ENCODE peak calls at places on chromosomes 12 and 14, in five cellular contexts. Y is tibial artery, O is A549, W is RWPE1, E is Panc1. T is an unnamed sample.

GRCh38 chr12:68665016-68665569 is 21.7 kb upstream of the NUP107 start:
- DNase-seq in Y (no peak), E (no peak), W (peak; percentile 4), O (no peak), T (no peak)

GRCh38 chr12:64236549-64236948 is 14.5 kb upstream of the KICS2 start:
- DNase-seq in W (no peak), E (no peak), Y (no peak), O (no peak), T (no peak)

GRCh38 chr12:67525500-67525884 is 123.1 kb upstream of the DYRK2 start:
- DNase-seq in O (no peak), W (no peak), Y (no peak), E (no peak), T (no peak)

GRCh38 chr14:100692256-100692655 is 34.4 kb upstream of the DLK1 start:
- DNase-seq in Y (no peak), O (no peak), E (no peak), W (no peak), T (no peak)

GRCh38 chr14:94045101-94045500 is 19.0 kb downstream of the OTUB2 start:
- DNase-seq in W (no peak), Y (no peak), E (no peak), O (no peak), T (no peak)

GRCh38 chr12:24398605-24399004 is 449.1 kb upstream of the SOX5 start:
- DNase-seq in O (no peak), E (no peak), Y (no peak), W (no peak), T (no peak)

GRCh38 chr12:32515137-32515860 is 115.9 kb downstream of the FGD4 start:
- DNase-seq in O (no peak), Y (no peak), W (no peak), E (no peak), T (no peak)

GRCh38 chr14:22460461-22461195 is 128.4 kb downstream of the DAD1 start:
- DNase-seq in W (no peak), E (no peak), O (no peak), Y (no peak), T (no peak)

GRCh38 chr12:67758119-67758873 is 109.8 kb downstream of the DYRK2 start:
- DNase-seq in O (no peak), Y (no peak), E (no peak), W (no peak), T (no peak)

GRCh38 chr14:50831704-50832130 is 755 bp upstream of the NIN start:
- DNase-seq in W (no peak), Y (no peak), O (no peak), E (no peak), T (no peak)

GRCh38 chr14:50830932-50831703 is at the start of gene NIN:
- DNase-seq in O (peak; percentile 43), W (peak; percentile 79), Y (peak; percentile 86), E (no peak), T (peak; percentile 72)

GRCh38 chr14:50830044-50830931 is 674 bp downstream of the NIN start:
- DNase-seq in O (peak; percentile 9), W (peak; percentile 32), E (no peak), Y (peak; percentile 78), T (peak; percentile 82)

GRCh38 chr14:50828738-50829471 is 2.1 kb downstream of the NIN start:
- DNase-seq in Y (no peak), W (no peak), E (no peak), O (no peak), T (no peak)

GRCh38 chr14:50829472-50830043 is 1.4 kb downstream of the NIN start:
- DNase-seq in Y (no peak), W (no peak), O (no peak), E (no peak), T (no peak)
- H3K27ac ChIP-seq in Y (peak overlapping the region; percentile 88), W (peak overlapping the region; percentile 80), O (no peak overlapping the region), E (no peak overlapping the region), T (peak overlapping the region; percentile 79)

DNA sequence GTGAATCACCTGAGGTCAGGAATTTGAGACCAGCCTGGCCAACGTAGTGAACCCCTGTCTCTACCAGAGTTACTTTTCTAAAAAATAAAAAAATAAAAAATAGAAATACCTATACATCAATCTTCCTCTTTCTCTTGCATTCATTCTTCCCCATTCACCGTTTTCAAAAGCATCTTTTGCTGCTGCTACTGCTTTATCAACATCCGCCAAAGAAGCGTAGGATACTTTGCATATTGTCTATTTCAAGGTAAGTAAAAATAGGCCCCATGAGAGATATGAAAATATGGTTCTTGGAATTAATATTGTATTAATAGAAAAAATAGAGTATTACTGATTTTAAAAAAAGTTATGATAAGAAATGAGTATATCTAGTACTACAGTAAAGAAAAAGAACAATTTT is 32.3 kb downstream of the ALDH1L2 start:
- DNase-seq in O (no peak), E (no peak), Y (no peak), W (no peak), T (no peak)
- H3K27ac ChIP-seq in O (no peak overlapping the region), E (no peak overlapping the region), Y (no peak overlapping the region), W (no peak overlapping the region), T (no peak overlapping the region)

DNA sequence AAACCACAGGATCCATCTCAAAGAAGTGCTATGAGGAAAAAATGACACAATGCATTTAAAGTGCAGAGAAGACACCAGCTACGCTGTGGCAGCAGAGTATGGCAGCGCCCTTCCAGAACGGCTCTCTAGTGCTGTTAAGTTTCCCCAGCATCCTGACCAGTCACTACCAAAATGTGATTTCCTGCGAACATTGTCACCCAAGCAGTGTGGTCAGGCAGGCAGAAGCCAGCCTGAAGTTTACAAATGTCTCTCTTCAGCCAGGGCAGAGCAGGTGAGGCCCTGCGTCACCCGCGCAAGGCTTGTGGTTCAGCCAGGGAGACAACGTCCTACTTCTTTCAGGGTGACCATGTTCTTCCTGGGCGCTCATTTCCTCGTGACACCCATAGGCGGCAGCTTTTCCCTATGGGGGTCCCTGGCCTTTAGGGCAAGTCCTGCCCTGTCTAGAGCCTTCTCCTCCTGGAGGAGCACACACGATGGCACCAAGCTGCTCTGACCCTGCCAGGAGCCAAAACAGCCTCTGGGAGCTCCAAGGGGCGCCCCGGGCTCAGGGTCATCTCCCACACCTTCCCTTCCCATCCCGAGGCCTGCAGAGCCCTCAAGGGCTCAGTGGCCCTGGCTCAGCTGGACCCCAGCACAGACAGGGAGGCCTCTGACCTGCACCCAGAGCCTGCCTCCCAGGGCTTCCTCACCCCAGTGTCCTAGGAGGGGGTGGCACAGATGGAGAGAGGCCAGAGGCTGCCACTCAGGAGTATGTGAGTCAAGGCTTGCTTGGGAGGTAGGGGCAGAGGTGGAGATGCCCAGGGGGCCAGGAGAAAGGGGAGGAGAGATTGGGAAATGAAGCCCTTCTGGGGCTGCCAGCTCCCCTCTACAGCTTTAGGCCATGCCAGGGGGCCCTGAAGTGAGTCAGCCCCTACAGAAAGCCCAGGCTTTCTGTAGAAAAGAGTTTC is 41.9 kb downstream of the PSMA6 start:
- DNase-seq in W (no peak), E (no peak), Y (no peak), O (no peak), T (no peak)
- H3K27ac ChIP-seq in W (peak overlapping the region; percentile 97), E (peak overlapping the region; percentile 75), Y (peak overlapping the region; percentile 98), O (peak overlapping the region; percentile 97), T (no peak overlapping the region)

GRCh38 chr14:32524609-32525391 is 195.7 kb downstream of the AKAP6 start:
- DNase-seq in E (no peak), Y (no peak), W (no peak), O (no peak), T (no peak)
- H3K27ac ChIP-seq in E (no peak overlapping the region), Y (peak overlapping the region; percentile 42), W (no peak overlapping the region), O (no peak overlapping the region), T (peak overlapping the region; percentile 56)

GRCh38 chr14:72619071-72619710 is 274.7 kb downstream of the DPF3 start:
- DNase-seq in E (no peak), Y (no peak), W (no peak), O (no peak), T (no peak)
- H3K27ac ChIP-seq in E (no peak overlapping the region), Y (no peak overlapping the region), W (no peak overlapping the region), O (no peak overlapping the region), T (no peak overlapping the region)

GRCh38 chr14:68892961-68893360 is 86.1 kb downstream of the ACTN1 start:
- DNase-seq in O (no peak), Y (no peak), W (no peak), E (no peak), T (no peak)

GRCh38 chr14:68895304-68895703 is 83.8 kb downstream of the ACTN1 start:
- DNase-seq in Y (no peak), W (no peak), E (no peak), O (no peak), T (no peak)

GRCh38 chr14:68894802-68895201 is 84.3 kb downstream of the ACTN1 start:
- DNase-seq in O (no peak), E (no peak), W (no peak), Y (no peak), T (no peak)

GRCh38 chr14:68893566-68893965 is 85.5 kb downstream of the ACTN1 start:
- DNase-seq in O (no peak), E (no peak), W (no peak), Y (no peak), T (no peak)

DNA sequence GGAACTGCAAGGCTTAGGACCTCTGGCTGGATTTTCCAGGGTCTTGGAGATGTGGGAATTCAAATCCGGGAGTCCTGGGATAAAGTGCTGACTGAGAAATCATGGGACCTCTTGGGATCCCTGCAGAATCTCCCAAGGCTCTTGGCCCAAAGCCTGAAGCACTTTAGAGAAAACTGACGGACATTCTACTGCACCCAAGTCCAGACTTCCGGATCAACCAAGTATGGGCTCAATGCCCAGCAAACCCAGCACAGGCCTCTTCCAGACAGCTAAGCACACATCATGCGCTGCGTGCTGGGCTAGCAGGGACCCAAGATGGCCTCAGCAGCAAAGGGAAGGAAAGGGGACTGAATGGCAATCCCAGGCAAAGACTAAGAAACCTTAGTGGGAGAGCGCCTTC is 85.0 kb downstream of the ACTN1 start:
- DNase-seq in Y (peak; percentile 93), E (no peak), O (no peak), W (no peak), T (no peak)
- H3K27ac ChIP-seq in Y (peak overlapping the region; percentile 100), E (no peak overlapping the region), O (no peak overlapping the region), W (peak overlapping the region; percentile 46), T (no peak overlapping the region)

DNA sequence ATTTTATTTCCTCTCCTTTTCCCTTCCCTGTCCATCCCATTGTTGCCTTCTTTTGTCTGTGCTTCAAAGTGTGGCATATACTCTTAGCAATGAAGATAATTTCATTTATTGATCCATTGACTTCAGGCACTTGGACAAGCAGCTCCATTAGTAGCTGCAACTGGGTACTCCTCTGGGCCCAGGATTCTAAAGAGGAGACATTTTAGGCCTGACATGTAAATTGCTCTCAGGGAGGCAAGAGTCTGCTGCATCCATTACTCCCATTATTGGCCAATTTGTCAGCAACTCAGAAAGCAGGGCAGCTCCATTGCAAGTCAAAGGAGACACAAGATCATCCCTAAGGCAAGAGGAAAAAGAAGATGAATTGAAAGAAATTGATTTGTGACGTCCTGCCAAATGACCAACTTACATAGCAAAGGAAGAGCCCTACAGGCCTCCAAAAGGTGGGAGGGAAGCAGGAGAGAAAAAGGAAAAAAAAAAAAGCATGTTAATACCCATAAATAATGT is 1094.1 kb upstream of the FLRT2 start:
- DNase-seq in E (no peak), O (no peak), Y (no peak), W (no peak), T (no peak)
- H3K27ac ChIP-seq in E (no peak overlapping the region), O (no peak overlapping the region), Y (no peak overlapping the region), W (no peak overlapping the region), T (no peak overlapping the region)

GRCh38 chr12:105218434-105218833 is 17.5 kb downstream of the APPL2 start:
- DNase-seq in Y (no peak), W (no peak), O (no peak), E (no peak), T (no peak)
- H3K27ac ChIP-seq in Y (peak overlapping the region; percentile 1), W (no peak overlapping the region), O (no peak overlapping the region), E (no peak overlapping the region), T (no peak overlapping the region)

GRCh38 chr12:79775355-79776073 is 84.8 kb upstream of the PAWR start:
- DNase-seq in E (no peak), W (no peak), Y (no peak), O (no peak), T (no peak)
- H3K27ac ChIP-seq in E (no peak overlapping the region), W (no peak overlapping the region), Y (peak overlapping the region; percentile 52), O (no peak overlapping the region), T (no peak overlapping the region)

GRCh38 chr14:57492859-57493258 is 798 bp downstream of the CCDC198 start:
- DNase-seq in W (peak; percentile 59), Y (no peak), E (no peak), O (no peak), T (no peak)
- H3K27ac ChIP-seq in W (no peak overlapping the region), Y (no peak overlapping the region), E (no peak overlapping the region), O (peak overlapping the region; percentile 71), T (no peak overlapping the region)

T was measured in caudate nucleus.